ENCODE peak calls at places on chromosomes 13 and 19, in seven cellular contexts. G is GM23248, L is neural progenitor cell, K is SK-N-SH, V is H9, I is OCI-LY7, N is PC-9. C is an unnamed sample.
A peak's percentile ranks its signal among the peaks of the same experiment; 100 is the strongest.

GRCh38 chr19:32674153-32674958 is 624 bp downstream of the ANKRD27 start:
- DNase-seq in G (peak; percentile 43), L (peak; percentile 47), K (peak; percentile 55), V (no peak), I (no peak), N (no peak), C (no peak)

GRCh38 chr13:29925457-29925856 is 75.0 kb upstream of the UBL3 start:
- DNase-seq in G (peak; percentile 94), L (no peak), K (peak; percentile 50), V (no peak), I (no peak), N (peak; percentile 75), C (peak; percentile 81)

GRCh38 chr19:3057275-3057714 is 5.0 kb downstream of the TLE5 start:
- DNase-seq in G (peak; percentile 58), L (no peak), K (no peak), V (peak; percentile 51), I (no peak), N (peak; percentile 45), C (peak; percentile 69)

GRCh38 chr19:23996549-23996948 is 81.9 kb downstream of the ZNF726 start:
- DNase-seq in G (peak; percentile 14), L (peak; percentile 23), K (peak; percentile 57), V (peak; percentile 28), I (peak; percentile 45), N (no peak), C (no peak)

GRCh38 chr13:91401916-91402315 is 3.5 kb downstream of the GPC5 start:
- DNase-seq in G (no peak), L (no peak), K (no peak), V (no peak), I (peak; percentile 49), N (no peak), C (no peak)

GRCh38 chr13:106213028-106213427 is 322.4 kb downstream of the EFNB2 start:
- DNase-seq in G (no peak), L (peak; percentile 75), K (no peak), V (no peak), I (no peak), N (no peak), C (no peak)

GRCh38 chr13:24083722-24084421 is 76.6 kb upstream of the SPATA13 start:
- DNase-seq in G (peak; percentile 18), L (peak; percentile 74), K (peak; percentile 24), V (no peak), I (no peak), N (no peak), C (no peak)

GRCh38 chr19:14004619-14005380 is 1.3 kb downstream of the RFX1 start:
- DNase-seq in G (peak; percentile 63), L (no peak), K (no peak), V (no peak), I (peak; percentile 41), N (no peak), C (no peak)

GRCh38 chr13:106533101-106533939 is 2.1 kb downstream of the EFNB2 start:
- DNase-seq in G (peak; percentile 85), L (peak; percentile 93), K (peak; percentile 84), V (peak; percentile 79), I (no peak), N (peak; percentile 91), C (peak; percentile 81)

GRCh38 chr19:48966541-48967345 is 1.6 kb downstream of the FTL start:
- DNase-seq in G (peak; percentile 39), L (peak; percentile 79), K (no peak), V (no peak), I (no peak), N (no peak), C (no peak)

GRCh38 chr13:41941174-41941573 is 19.7 kb downstream of the VWA8 start:
- DNase-seq in G (no peak), L (no peak), K (no peak), V (no peak), I (no peak), N (no peak), C (peak; percentile 45)

GRCh38 chr13:33723365-33723764 is 94.6 kb upstream of the RFC3 start:
- DNase-seq in G (peak; percentile 5), L (no peak), K (no peak), V (no peak), I (no peak), N (no peak), C (no peak)
- H3K4me2 ChIP-seq in G (peak overlapping the region; percentile 74), L (no peak overlapping the region), K (peak overlapping the region; percentile 41), V (no peak overlapping the region), I (peak overlapping the region; percentile 0), N (peak overlapping the region; percentile 24), C (no peak overlapping the region)

DNA sequence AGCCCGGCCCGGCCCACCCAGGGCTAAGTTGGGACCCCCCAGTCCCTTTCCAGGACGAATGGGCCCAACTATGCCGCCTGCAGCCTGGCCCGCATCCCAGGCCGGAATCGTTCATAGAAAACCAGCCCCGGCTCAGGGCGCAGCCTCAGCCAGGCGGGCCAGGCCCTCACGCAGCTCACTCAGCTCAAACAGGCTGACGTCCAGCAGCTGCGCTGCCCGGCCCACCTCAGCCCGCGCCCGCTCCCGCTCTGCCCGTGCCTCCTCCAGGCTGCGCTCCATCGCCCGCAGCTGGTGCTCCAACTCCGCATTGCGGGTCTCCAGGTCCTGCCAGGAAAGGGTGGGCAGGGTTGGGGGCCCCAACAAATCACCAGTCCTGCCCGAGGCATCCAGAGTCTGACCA is 9.8 kb downstream of the DDX49 start:
- DNase-seq in G (no peak), L (no peak), K (no peak), V (no peak), I (no peak), N (no peak), C (no peak)
- H4K20me1 ChIP-seq in G (no peaks in the 10 kb centered on the region), L (peaks cover 50% of the 10 kb centered on the region), K (peaks cover 12% of the 10 kb centered on the region), V (no peaks in the 10 kb centered on the region), I (no peaks in the 10 kb centered on the region), N (peaks cover 23% of the 10 kb centered on the region), C (no peaks in the 10 kb centered on the region)

DNA sequence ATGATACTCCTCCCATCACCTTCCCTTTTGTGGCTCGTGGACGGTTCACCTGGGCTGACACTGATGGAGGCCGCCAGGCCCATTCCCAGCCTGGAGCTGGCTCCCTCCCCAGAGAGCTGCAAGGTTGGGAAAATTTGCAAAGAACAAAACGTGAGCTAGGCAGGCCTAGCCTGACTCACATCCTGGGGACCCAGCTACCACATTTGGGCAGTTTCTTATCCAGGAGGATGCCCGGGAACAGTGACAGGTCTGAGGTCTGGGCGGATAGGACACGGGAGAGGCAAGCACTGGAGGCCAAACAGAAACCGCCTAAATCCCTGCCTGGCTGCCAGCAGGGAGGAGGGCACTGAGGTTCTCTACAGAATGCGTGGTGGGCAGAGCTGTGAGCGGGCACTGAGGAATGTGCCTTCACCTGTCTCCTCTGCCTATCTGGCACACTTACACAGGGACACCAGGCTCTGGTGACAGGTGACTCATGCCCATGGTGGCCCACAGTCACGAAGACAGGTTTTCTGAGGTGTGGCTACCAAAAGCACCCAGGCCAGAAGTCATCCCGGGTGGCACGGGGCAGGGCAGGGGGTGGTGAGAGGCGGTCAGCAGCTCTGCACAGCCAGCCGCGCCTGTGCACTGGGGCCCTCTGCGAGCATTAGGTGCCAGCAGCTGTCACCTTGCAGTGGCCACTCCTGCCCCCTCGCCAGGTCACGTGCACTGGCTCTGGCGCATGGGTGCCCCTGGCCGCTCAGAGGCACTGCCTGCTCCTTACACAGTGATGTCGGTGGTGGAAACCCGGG is 23.2 kb downstream of the SH3GL1 start:
- DNase-seq in G (peak; percentile 69), L (no peak), K (no peak), V (no peak), I (no peak), N (peak; percentile 86), C (peak; percentile 40)
- H3K4me2 ChIP-seq in G (peak overlapping the region; percentile 22), L (peak overlapping the region; percentile 27), K (peak overlapping the region; percentile 15), V (no peak overlapping the region), I (peak overlapping the region; percentile 78), N (peak overlapping the region; percentile 80), C (no peak overlapping the region)

GRCh38 chr19:12289790-12290065 is 5.0 kb downstream of the ZNF44 start:
- DNase-seq in G (no peak), L (no peak), K (no peak), V (no peak), I (no peak), N (no peak), C (no peak)
- H4K20me1 ChIP-seq in G (no peaks in the 10 kb centered on the region), L (no peaks in the 10 kb centered on the region), K (no peaks in the 10 kb centered on the region), V (no peaks in the 10 kb centered on the region), I (no peaks in the 10 kb centered on the region), N (no peaks in the 10 kb centered on the region), C (no peaks in the 10 kb centered on the region)

GRCh38 chr19:30029721-30030510 is 87.9 kb downstream of the URI1 start:
- DNase-seq in G (no peak), L (no peak), K (no peak), V (no peak), I (no peak), N (peak; percentile 61), C (peak; percentile 88)
- H3K4me2 ChIP-seq in G (no peak overlapping the region), L (no peak overlapping the region), K (no peak overlapping the region), V (no peak overlapping the region), I (no peak overlapping the region), N (peak overlapping the region; percentile 54), C (no peak overlapping the region)

DNA sequence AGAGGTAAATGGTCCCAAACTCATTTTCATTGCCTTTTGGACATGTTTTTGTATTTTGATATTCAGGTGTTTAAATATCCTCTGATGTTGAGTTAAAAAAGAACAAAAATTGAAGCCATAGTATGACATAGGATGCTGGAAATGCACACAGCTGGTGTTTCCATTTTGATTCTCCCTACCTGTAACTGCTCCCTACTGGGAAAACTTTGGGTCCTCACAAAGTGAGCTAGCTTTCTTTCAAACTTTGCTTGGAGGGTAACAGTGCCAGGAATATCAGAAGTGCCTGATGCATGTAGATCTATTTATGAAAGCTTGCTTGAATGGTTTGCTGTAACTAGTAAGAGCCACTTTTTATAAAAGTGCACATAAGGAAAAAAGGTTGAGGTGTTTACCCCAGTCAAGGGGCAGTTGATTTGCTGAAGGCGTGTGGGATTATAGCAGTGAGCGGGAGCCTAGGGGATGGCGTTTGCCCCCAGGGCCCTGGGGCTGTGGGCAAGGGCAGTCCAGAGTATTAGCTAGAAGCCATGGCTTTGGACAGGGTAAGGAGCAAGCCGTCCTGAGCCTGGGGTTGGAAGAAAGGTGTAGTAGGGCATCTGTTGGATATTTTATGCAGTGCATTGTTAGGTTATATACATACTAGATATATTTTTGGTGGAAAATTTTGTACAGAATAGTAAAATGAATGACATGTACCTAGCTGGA is 4.3 kb downstream of the RPS9 start:
- DNase-seq in G (no peak), L (no peak), K (no peak), V (no peak), I (no peak), N (no peak), C (no peak)
- H4K20me1 ChIP-seq in G (peaks cover 39% of the 10 kb centered on the region), L (peaks cover 90% of the 10 kb centered on the region), K (peaks cover 90% of the 10 kb centered on the region), V (peaks cover 3% of the 10 kb centered on the region), I (peaks cover 60% of the 10 kb centered on the region), N (peaks cover 88% of the 10 kb centered on the region), C (peaks cover 5% of the 10 kb centered on the region)